ENCODE peak calls at places on chromosomes 7 and 10, in nine cellular contexts. J is IMR-90, I is keratinocyte, Y is adrenal gland, L is lung, B is GM23248, H is suprapubic skin, N is PC-3, O is tibial nerve. T is an unnamed sample. For H3K36me3, the result is how much of the 10 kb centered on the place peaks cover.

GRCh38 chr10:21090609-21091082 is 193.5 kb upstream of the NEBL start:
- DNase-seq in J (no peak), I (no peak), Y (no peak), L (no peak), B (no peak), H (no peak), N (no peak), O (no peak), T (no peak)

GRCh38 chr10:24849051-24849450 is 103.4 kb downstream of the PRTFDC1 start:
- DNase-seq in J (no peak), I (no peak), Y (no peak), L (no peak), B (no peak), H (no peak), N (no peak), O (no peak), T (peak)

GRCh38 chr10:26557641-26558014 is 119.5 kb downstream of the APBB1IP start:
- DNase-seq in J (no peak), I (no peak), Y (no peak), L (no peak), B (peak), H (no peak), N (peak), O (no peak), T (no peak)

GRCh38 chr7:16891338-16891737 is 9.6 kb upstream of the AGR3 start:
- DNase-seq in J (peak), I (no peak), Y (no peak), L (peak), B (peak), H (no peak), N (peak), O (no peak), T (no peak)

GRCh38 chr7:2582006-2582735 is 23.4 kb downstream of the IQCE start:
- DNase-seq in J (no peak), I (no peak), Y (no peak), L (no peak), B (no peak), H (no peak), N (no peak), O (no peak), T (no peak)

GRCh38 chr10:117631276-117632151 is 89.0 kb downstream of the EMX2 start:
- DNase-seq in J (no peak), I (no peak), Y (no peak), L (no peak), B (no peak), H (no peak), N (no peak), O (no peak), T (no peak)

GRCh38 chr10:123537188-123537961 is 128.8 kb upstream of the GPR26 start:
- DNase-seq in J (no peak), I (no peak), Y (no peak), L (no peak), B (no peak), H (no peak), N (no peak), O (no peak), T (no peak)

GRCh38 chr10:6200588-6201510 is 1.9 kb upstream of the PFKFB3 start:
- DNase-seq in J (peak), I (no peak), Y (peak), L (no peak), B (peak), H (no peak), N (peak), O (no peak), T (peak)

GRCh38 chr7:151381333-151382078 is 28.3 kb downstream of the WDR86 start:
- DNase-seq in J (no peak), I (no peak), Y (no peak), L (no peak), B (peak), H (no peak), N (no peak), O (no peak), T (no peak)

GRCh38 chr10:112896273-112896672 is 53.8 kb upstream of the TCF7L2 start:
- DNase-seq in J (peak), I (no peak), Y (no peak), L (no peak), B (no peak), H (no peak), N (no peak), O (no peak), T (no peak)

GRCh38 chr10:108911814-108912541 is 1011.3 kb downstream of the XPNPEP1 start:
- DNase-seq in J (peak), I (no peak), Y (peak), L (peak), B (peak), H (peak), N (peak), O (peak), T (peak)

GRCh38 chr10:63537511-63537910 is 16.3 kb downstream of the REEP3 start:
- DNase-seq in J (no peak), I (no peak), Y (no peak), L (no peak), B (no peak), H (no peak), N (no peak), O (no peak), T (no peak)

GRCh38 chr7:21526007-21526406 is 16.8 kb upstream of the DNAH11 start:
- DNase-seq in J (peak), I (no peak), Y (no peak), L (no peak), B (peak), H (no peak), N (peak), O (no peak), T (no peak)

GRCh38 chr7:92584953-92585352 is 5.2 kb downstream of the FAM133B start:
- DNase-seq in J (no peak), I (no peak), Y (no peak), L (no peak), B (no peak), H (no peak), N (peak), O (no peak), T (no peak)

GRCh38 chr10:77582710-77583115 is 54.9 kb downstream of the KCNMA1 start:
- DNase-seq in J (peak), I (peak), Y (peak), L (no peak), B (peak), H (no peak), N (peak), O (no peak), T (no peak)

GRCh38 chr7:37921340-37921805 is 933 bp downstream of the EPDR1 start:
- DNase-seq in J (no peak), I (no peak), Y (peak), L (peak), B (peak), H (no peak), N (peak), O (no peak), T (no peak)

GRCh38 chr10:127433951-127434350 is 115.2 kb upstream of the NPS start:
- DNase-seq in J (peak), I (no peak), Y (no peak), L (no peak), B (no peak), H (no peak), N (no peak), O (no peak), T (no peak)

GRCh38 chr7:1993031-1993685 is 239.6 kb downstream of the MAD1L1 start:
- DNase-seq in J (no peak), I (no peak), Y (peak), L (no peak), B (no peak), H (no peak), N (no peak), O (no peak), T (no peak)

GRCh38 chr7:110522061-110522750 is 568.7 kb upstream of the LRRN3 start:
- DNase-seq in J (peak), I (no peak), Y (no peak), L (no peak), B (no peak), H (no peak), N (no peak), O (no peak), T (peak)

GRCh38 chr10:124946945-124947344 is 5.0 kb downstream of the ZRANB1 start:
- DNase-seq in J (no peak), I (no peak), Y (no peak), L (no peak), B (no peak), H (no peak), N (no peak), O (no peak), T (no peak)

GRCh38 chr7:112701456-112701855 is 88.7 kb downstream of the TMEM168 start:
- DNase-seq in J (no peak), I (no peak), Y (no peak), L (no peak), B (no peak), H (no peak), N (no peak), O (no peak), T (no peak)

GRCh38 chr10:118917701-118918100 is 111.8 kb upstream of the NANOS1 start:
- DNase-seq in J (no peak), I (no peak), Y (no peak), L (no peak), B (no peak), H (no peak), N (no peak), O (no peak), T (no peak)

DNA sequence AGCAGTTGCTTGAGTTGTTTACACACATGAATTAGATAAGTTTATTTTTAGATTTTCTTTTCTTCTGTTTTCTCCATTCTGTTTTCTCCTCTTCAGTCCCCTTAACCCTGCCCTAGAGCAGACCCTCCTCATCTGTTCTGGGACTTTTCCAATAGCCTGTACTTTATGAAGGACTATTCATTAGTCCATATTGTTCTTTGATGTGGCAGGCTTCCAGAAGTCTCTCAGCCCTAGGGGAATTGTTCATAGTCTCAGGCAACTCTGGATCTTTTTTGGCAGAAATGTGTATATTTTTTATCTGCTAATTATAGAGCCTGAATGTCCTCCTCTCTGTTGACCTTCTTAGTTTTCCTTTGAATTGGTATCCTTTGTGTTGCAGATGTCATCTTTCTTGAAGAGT is 25.4 kb downstream of the KAT6B start:
- DNase-seq in J (no peak), I (no peak), Y (no peak), L (no peak), B (no peak), H (no peak), N (no peak), O (no peak), T (peak)
- H3K36me3 ChIP-seq in J (under half), I (under half), Y (under half), L (under half), B (under half), H (under half), N (under half), O (under half), T (under half)

DNA sequence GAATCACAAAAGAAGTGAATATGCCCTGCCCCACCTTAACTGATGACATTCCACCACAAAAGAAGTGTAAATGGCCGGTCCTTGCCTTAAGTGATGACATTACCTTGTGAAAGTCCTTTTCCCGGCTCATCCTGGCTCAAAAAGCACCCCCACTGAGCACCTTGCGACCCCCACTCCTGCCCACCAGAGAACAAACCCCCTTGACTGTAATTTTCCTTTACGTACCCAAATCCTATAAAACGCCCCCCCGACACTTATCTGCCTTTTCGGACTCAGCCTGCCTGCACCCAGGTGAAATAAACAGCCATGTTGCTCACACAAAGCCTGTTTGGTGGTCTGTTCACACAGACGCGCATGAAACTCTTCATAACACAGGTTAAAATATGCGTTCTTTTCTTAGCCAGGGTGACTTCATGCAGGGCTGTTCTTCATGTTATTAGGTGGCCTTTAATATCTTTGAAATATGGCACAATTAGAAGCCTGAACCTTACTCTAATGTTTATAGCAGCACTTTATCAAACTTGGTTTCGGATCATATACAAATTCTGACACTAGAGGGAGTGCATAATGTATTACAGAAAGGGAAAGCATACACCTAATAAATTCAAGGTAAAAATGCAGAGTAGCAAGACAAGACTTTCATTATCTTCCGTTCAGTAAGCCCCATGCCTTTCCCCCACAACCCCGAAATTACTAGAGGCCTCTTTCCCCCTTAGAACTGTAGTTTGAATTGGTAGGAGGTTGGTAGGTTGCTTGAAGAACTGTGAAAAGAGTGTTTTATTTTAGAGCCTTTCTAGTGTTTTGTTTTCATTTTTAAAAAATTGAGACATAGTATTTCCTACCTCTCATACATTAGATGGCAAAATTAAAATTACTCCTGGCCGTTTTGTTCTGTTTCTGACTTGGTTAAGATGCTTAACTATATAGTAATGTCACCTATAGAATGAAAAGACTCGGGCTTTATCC is 117.9 kb downstream of the NPY start:
- DNase-seq in J (peak), I (no peak), Y (no peak), L (no peak), B (peak), H (no peak), N (peak), O (no peak), T (peak)
- H3K4me3 ChIP-seq in J (peak), I (peak), Y (no peak), L (no peak), B (peak), H (no peak), N (peak), O (no peak), T (no peak)

GRCh38 chr7:45104844-45105587 is 6.5 kb downstream of the TBRG4 start:
- DNase-seq in J (no peak), I (no peak), Y (no peak), L (no peak), B (no peak), H (no peak), N (no peak), O (no peak), T (no peak)

GRCh38 chr7:45100761-45101480 is 10.6 kb downstream of the TBRG4 start:
- DNase-seq in J (no peak), I (no peak), Y (peak), L (no peak), B (no peak), H (peak), N (no peak), O (no peak), T (no peak)

GRCh38 chr7:45101748-45102147 is 9.7 kb downstream of the TBRG4 start:
- DNase-seq in J (no peak), I (no peak), Y (peak), L (no peak), B (no peak), H (no peak), N (no peak), O (no peak), T (no peak)

GRCh38 chr7:45103958-45104843 is 7.3 kb downstream of the TBRG4 start:
- DNase-seq in J (no peak), I (no peak), Y (peak), L (no peak), B (no peak), H (no peak), N (no peak), O (no peak), T (no peak)

GRCh38 chr7:45102785-45103712 is 8.4 kb downstream of the TBRG4 start:
- DNase-seq in J (no peak), I (no peak), Y (peak), L (no peak), B (no peak), H (no peak), N (no peak), O (no peak), T (peak)
- H3K36me3 ChIP-seq in J (half or more), I (half or more), Y (half or more), L (half or more), B (under half), H (half or more), N (half or more), O (half or more), T (half or more)

DNA sequence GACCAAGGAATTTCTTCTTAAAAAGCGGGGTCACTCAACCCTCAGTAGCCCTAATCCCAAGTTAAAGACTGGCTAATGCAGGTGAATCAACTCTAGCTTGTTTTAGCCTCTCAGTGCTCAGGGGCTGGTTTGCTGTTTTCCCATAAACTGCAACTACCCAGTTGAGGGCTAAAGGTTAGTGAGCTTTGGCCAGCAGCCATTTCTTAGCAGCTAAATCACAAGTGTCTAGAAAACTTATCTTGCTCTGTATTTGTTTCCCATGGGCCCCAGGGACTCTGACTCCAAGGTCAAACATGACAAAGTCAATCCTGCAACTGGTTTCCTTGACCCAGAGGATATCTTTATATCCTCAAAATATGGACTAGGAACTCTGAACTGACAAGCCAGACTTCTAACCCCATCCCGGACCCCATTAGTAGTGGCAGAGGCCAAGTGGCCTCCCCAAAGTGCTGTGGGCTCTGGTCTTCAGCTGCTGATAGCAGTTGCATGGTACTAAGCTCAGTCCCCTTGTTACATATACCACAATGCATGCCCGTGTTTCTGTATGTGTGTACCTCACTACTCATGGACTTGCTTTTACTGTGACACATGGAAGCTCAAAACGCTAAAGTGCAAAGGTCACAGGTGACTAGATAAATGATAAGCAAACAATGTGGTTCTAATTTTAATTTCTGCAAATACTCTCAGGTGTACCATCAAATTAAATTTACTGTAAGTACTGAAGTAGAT is 793.0 kb upstream of the IGFBP3 start:
- DNase-seq in J (no peak), I (no peak), Y (peak), L (no peak), B (no peak), H (no peak), N (no peak), O (no peak), T (no peak)
- H3K4me3 ChIP-seq in J (no peak), I (no peak), Y (no peak), L (no peak), B (no peak), H (no peak), N (no peak), O (no peak), T (no peak)

DNA sequence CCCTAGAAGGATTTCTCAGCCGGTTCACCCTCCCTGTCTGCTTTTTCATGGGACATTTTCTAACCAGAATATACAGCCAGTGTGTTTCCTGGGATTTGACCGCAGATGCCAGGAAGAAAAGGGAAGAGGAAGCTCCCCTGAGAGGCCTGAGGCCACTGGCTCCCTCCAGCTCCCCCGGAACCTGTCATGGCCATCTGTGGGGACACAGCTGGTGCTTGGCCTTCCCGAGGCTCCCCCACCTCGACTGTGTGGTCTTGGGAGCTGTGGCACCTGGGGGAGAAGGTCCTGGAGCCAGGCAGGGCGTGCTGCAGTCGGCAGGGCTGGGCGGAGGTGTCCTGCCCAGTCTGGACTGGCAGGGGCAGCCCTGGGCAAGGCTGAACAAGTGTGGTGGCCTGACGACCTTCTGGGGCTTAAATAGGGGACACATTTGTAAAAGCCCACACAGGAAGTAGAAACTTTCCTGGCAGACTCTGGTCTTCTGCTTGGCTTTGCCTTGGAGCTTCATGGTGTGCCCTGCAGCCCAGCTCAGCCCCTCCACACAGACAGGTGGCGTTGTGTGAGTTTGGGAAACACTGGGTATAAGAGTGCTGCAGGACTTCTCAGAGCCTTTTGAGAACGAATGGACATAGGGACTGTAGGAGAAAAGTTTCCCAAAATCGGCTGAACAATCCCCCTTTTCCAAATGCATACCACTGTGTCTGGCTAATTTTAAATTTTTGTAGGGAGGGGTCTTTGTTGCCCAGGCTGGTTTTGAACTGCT is 6.8 kb downstream of the BRI3 start:
- DNase-seq in J (no peak), I (no peak), Y (no peak), L (no peak), B (peak), H (no peak), N (no peak), O (no peak), T (no peak)
- H3K36me3 ChIP-seq in J (half or more), I (under half), Y (under half), L (half or more), B (under half), H (under half), N (under half), O (half or more), T (under half)

DNA sequence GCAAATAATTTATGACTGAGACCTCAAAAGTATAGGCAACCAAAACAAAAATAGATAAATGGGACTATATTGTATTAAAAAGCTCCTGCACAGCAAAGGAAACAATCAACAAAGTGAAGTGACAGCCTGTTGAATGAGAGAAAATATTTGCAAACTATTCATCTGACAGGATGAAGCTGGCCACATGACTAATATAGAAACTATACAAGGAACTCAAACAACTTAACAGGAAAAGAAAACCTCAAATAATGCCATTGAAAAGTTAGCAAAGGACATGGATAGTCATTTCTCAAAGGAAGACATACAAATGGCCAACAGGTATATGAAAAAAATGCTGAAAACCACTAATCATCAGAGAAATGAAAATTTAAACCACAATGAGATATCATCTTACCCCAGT is 245.1 kb downstream of the STK31 start:
- DNase-seq in J (peak), I (no peak), Y (no peak), L (no peak), B (no peak), H (no peak), N (peak), O (no peak), T (no peak)
- H3K4me3 ChIP-seq in J (no peak), I (no peak), Y (no peak), L (no peak), B (no peak), H (no peak), N (no peak), O (no peak), T (no peak)